ENCODE peak calls at places on chromosome 15, in four cellular contexts. H is fibroblast of lung, S is left ventricle myocardium inferior, L is ovary. Z is an unnamed sample.

GRCh38 chr15:62568702-62569101 is 403.6 kb upstream of the C2CD4B start:
- DNase-seq in L (no peak), H (no peak), S (no peak), Z (no peak)

GRCh38 chr15:28116521-28117488 is 17.7 kb upstream of the OCA2 start:
- DNase-seq in L (no peak), S (no peak), H (no peak), Z (no peak)

GRCh38 chr15:55627730-55628368 is 39.7 kb upstream of the PYGO1 start:
- DNase-seq in S (no peak), H (peak; percentile 93), L (no peak), Z (peak; percentile 91)

GRCh38 chr15:97903560-97904195 is 56.8 kb upstream of the ARRDC4 start:
- DNase-seq in L (no peak), H (no peak), S (no peak), Z (no peak)

GRCh38 chr15:78212546-78213424 is 21.6 kb downstream of the ACSBG1 start:
- DNase-seq in S (peak; percentile 64), H (peak; percentile 79), L (peak; percentile 34), Z (peak; percentile 7)

GRCh38 chr15:60798821-60799220 is 319.9 kb upstream of the ICE2 start:
- DNase-seq in L (no peak), S (no peak), H (peak; percentile 63), Z (peak; percentile 54)

GRCh38 chr15:85741021-85741421 is 53.7 kb downstream of the KLHL25 start:
- DNase-seq in L (peak; percentile 22), S (no peak), H (no peak), Z (no peak)

GRCh38 chr15:56752986-56753385 is 19.7 kb upstream of the ZNF280D start:
- DNase-seq in L (no peak), S (no peak), H (no peak), Z (no peak)

GRCh38 chr15:100786901-100787566 is 92.6 kb upstream of the ALDH1A3 start:
- DNase-seq in L (no peak), S (no peak), H (no peak), Z (no peak)

GRCh38 chr15:70580958-70581357 is 182.4 kb downstream of the UACA start:
- DNase-seq in S (no peak), L (no peak), H (no peak), Z (no peak)

GRCh38 chr15:53811530-53811929 is 52.1 kb upstream of the WDR72 start:
- DNase-seq in H (no peak), L (no peak), S (no peak), Z (no peak)

GRCh38 chr15:29631076-29632070 is 190.9 kb downstream of the TJP1 start:
- DNase-seq in S (no peak), H (peak; percentile 16), L (no peak), Z (no peak)

GRCh38 chr15:42919794-42920280 is 741 bp downstream of the TTBK2 start:
- DNase-seq in L (no peak), S (no peak), H (peak; percentile 53), Z (peak; percentile 44)

GRCh38 chr15:48963524-48964113 is at the start of gene SHC4:
- DNase-seq in L (peak; percentile 62), H (peak; percentile 79), S (peak; percentile 64), Z (peak; percentile 71)

GRCh38 chr15:45200001-45200798 is 12.4 kb upstream of the SHF start:
- DNase-seq in S (peak; percentile 92), H (peak; percentile 96), L (peak; percentile 91), Z (peak; percentile 93)

GRCh38 chr15:65680544-65680943 is 58.8 kb downstream of the SLC24A1 start:
- DNase-seq in H (no peak), S (no peak), L (no peak), Z (no peak)

DNA sequence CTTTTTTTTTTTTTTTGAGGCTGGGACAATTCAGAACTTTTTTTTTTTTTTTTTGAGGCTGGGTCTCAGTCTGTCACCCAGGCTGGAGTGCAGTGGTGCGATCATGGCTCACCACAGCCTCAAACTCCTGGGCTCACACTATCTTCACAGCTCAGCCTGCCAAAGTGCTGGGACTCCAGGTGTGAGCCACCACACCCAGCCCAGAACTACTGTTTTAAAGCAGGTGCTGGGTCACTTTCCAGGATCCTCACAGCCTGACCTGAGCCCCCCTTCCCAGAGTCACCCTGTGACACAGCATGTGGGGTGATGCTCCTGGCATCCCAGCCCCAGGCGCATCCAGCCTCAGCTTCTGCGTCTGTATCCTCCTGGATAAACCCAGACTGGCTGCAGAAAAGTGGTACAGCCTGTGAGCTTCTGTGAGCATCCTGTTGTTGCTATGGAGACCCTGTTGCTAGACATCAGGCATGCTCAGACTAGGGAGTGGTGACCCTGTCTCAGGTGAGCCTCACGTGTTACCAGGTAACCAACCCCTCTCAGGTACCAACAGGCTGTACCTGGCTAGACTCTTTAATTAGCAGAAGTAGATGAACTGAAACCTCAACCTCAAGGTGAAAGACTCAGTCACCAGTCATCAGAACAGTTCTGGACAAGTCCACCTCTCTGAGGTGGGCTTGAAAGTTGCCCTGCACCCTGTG is 15.0 kb downstream of the KLF13 start:
- DNase-seq in L (no peak), S (no peak), H (no peak), Z (no peak)
- H3K4me1 ChIP-seq in L (peaks cover 29% of the 10 kb centered on the region), S (peaks cover 100% of the 10 kb centered on the region), H (peaks cover 21% of the 10 kb centered on the region), Z (peaks cover 29% of the 10 kb centered on the region)

DNA sequence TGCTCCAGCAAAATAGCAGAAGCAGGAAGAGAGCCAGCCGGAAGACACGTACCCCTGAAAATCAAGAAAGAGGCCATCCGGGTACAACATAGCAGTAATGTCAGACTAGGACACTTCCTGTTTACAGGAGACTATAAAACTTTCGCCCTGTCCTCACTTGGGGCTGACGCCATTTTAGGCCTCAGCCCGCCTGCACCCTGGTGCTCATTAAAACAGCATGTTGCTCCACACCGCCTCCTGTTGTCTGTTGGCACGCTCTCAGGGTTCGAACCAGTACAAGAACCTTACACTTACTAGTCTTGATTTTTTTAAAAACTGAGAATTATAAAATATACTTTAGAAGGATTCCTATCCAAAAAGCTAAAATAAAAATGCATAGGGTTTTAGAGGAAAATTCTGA is 159.8 kb upstream of the NR2E3 start:
- DNase-seq in L (no peak), S (no peak), H (no peak), Z (no peak)
- TF ChIP-seq CTCF in L (no peak), S (no peak), H (no peak), Z (peak; percentile 15)

DNA sequence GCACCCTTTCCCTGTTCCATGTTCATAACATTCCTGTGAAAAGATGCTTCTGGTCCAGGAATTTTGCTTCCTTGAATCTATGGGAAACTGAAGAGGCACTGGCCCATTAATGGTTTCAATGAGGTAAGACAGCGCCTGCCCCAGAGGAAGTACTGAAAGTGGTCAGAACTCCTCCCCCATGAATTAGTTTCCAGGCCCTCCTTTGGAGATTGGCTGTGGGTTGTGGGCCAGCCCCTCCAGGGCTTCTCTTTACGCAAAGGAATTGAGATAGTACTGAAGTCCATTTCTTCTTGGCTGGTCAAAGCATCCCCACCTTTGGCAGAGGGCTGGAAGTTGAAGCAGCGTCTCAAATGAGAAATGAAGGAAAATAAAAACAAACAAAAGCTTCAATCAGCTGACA is 175.5 kb downstream of the POLR2M start:
- DNase-seq in H (no peak), L (no peak), S (no peak), Z (no peak)
- H3K27ac ChIP-seq in H (no peak overlapping the region), L (no peak overlapping the region), S (no peak overlapping the region), Z (no peak overlapping the region)

GRCh38 chr15:75198560-75199346 is 2.9 kb upstream of the C15orf39 start:
- DNase-seq in S (no peak), L (no peak), H (peak; percentile 43), Z (no peak)

GRCh38 chr15:75199347-75199976 is 2.2 kb upstream of the C15orf39 start:
- DNase-seq in H (no peak), L (no peak), S (no peak), Z (no peak)

GRCh38 chr15:75201609-75202250 is at the start of gene C15orf39:
- DNase-seq in S (peak; percentile 74), H (peak; percentile 53), L (peak; percentile 85), Z (no peak)

GRCh38 chr15:75200765-75201608 is 695 bp upstream of the C15orf39 start:
- DNase-seq in L (peak; percentile 59), S (no peak), H (peak; percentile 11), Z (peak; percentile 88)

GRCh38 chr15:75200391-75200764 is 1.3 kb upstream of the C15orf39 start:
- DNase-seq in H (no peak), S (no peak), L (no peak), Z (no peak)
- H3K4me1 ChIP-seq in H (peaks cover 21% of the 10 kb centered on the region), S (peaks cover 84% of the 10 kb centered on the region), L (peaks cover 18% of the 10 kb centered on the region), Z (peaks cover 11% of the 10 kb centered on the region)

Z was measured in foreskin keratinocyte.